ENCODE peak calls at places on chromosomes 16 and 17, in six cellular contexts. One of them, this sample, is unnamed.

GRCh38 chr17:57372156-57372555 is 115.8 kb downstream of the MSI2 start:
- DNase-seq in caudate nucleus: no peak
- DNase-seq in mesothelial cell of epicardium: no peak
- DNase-seq in lower leg skin: no peak
- DNase-seq in fibroblast of pulmonary artery: peak; percentile 54
- DNase-seq in EL: peak; percentile 45
- DNase-seq in this sample: no peak

GRCh38 chr16:81778861-81779539 is at the start of gene PLCG2:
- DNase-seq in lower leg skin: peak; percentile 47
- DNase-seq in EL: peak; percentile 58
- DNase-seq in fibroblast of pulmonary artery: peak; percentile 16
- DNase-seq in mesothelial cell of epicardium: peak; percentile 53
- DNase-seq in caudate nucleus: peak; percentile 3
- DNase-seq in this sample: no peak

GRCh38 chr16:53429221-53429943 is 4.9 kb upstream of the RBL2 start:
- DNase-seq in fibroblast of pulmonary artery: peak; percentile 77
- DNase-seq in caudate nucleus: no peak
- DNase-seq in mesothelial cell of epicardium: no peak
- DNase-seq in lower leg skin: peak; percentile 38
- DNase-seq in EL: peak; percentile 47
- DNase-seq in this sample: no peak

GRCh38 chr16:519425-519824 is 8.1 kb upstream of the CAPN15 start:
- DNase-seq in fibroblast of pulmonary artery: no peak
- DNase-seq in lower leg skin: no peak
- DNase-seq in caudate nucleus: no peak
- DNase-seq in EL: no peak
- DNase-seq in mesothelial cell of epicardium: no peak
- DNase-seq in this sample: no peak

GRCh38 chr17:2710075-2710803 is 1.3 kb downstream of the CLUH start:
- DNase-seq in lower leg skin: no peak
- DNase-seq in EL: no peak
- DNase-seq in fibroblast of pulmonary artery: no peak
- DNase-seq in caudate nucleus: no peak
- DNase-seq in mesothelial cell of epicardium: no peak
- DNase-seq in this sample: no peak

GRCh38 chr17:4497101-4497824 is 1.4 kb upstream of the SPNS2 start:
- DNase-seq in lower leg skin: no peak
- DNase-seq in caudate nucleus: peak; percentile 40
- DNase-seq in fibroblast of pulmonary artery: no peak
- DNase-seq in EL: peak; percentile 80
- DNase-seq in mesothelial cell of epicardium: no peak
- DNase-seq in this sample: no peak

GRCh38 chr16:10675221-10675620 is 19.5 kb downstream of the TEKT5 start:
- DNase-seq in fibroblast of pulmonary artery: no peak
- DNase-seq in mesothelial cell of epicardium: no peak
- DNase-seq in lower leg skin: no peak
- DNase-seq in caudate nucleus: no peak
- DNase-seq in EL: no peak
- DNase-seq in this sample: no peak

GRCh38 chr17:62119373-62119772 is 54.3 kb upstream of the MED13 start:
- DNase-seq in mesothelial cell of epicardium: no peak
- DNase-seq in lower leg skin: no peak
- DNase-seq in EL: no peak
- DNase-seq in caudate nucleus: no peak
- DNase-seq in fibroblast of pulmonary artery: no peak
- DNase-seq in this sample: no peak

GRCh38 chr17:58337600-58338453 is 9.2 kb upstream of the TSPOAP1 start:
- DNase-seq in EL: peak; percentile 98
- DNase-seq in caudate nucleus: peak; percentile 42
- DNase-seq in lower leg skin: peak; percentile 66
- DNase-seq in mesothelial cell of epicardium: no peak
- DNase-seq in fibroblast of pulmonary artery: peak; percentile 83
- DNase-seq in this sample: no peak

GRCh38 chr17:44552361-44552760 is 4.9 kb upstream of the FZD2 start:
- DNase-seq in mesothelial cell of epicardium: no peak
- DNase-seq in EL: no peak
- DNase-seq in caudate nucleus: no peak
- DNase-seq in fibroblast of pulmonary artery: no peak
- DNase-seq in lower leg skin: peak; percentile 33
- DNase-seq in this sample: no peak

GRCh38 chr17:82400206-82400605 is 17.9 kb upstream of the HEXD start:
- DNase-seq in lower leg skin: no peak
- DNase-seq in mesothelial cell of epicardium: no peak
- DNase-seq in fibroblast of pulmonary artery: peak; percentile 18
- DNase-seq in caudate nucleus: no peak
- DNase-seq in EL: no peak
- DNase-seq in this sample: no peak

GRCh38 chr16:88907768-88908167 is 41.3 kb upstream of the PABPN1L start:
- DNase-seq in caudate nucleus: no peak
- DNase-seq in fibroblast of pulmonary artery: no peak
- DNase-seq in mesothelial cell of epicardium: no peak
- DNase-seq in EL: peak; percentile 17
- DNase-seq in lower leg skin: no peak
- DNase-seq in this sample: no peak

GRCh38 chr17:73354423-73355284 is 42.9 kb upstream of the CDC42EP4 start:
- DNase-seq in mesothelial cell of epicardium: no peak
- DNase-seq in caudate nucleus: no peak
- DNase-seq in fibroblast of pulmonary artery: no peak
- DNase-seq in EL: no peak
- DNase-seq in lower leg skin: no peak
- DNase-seq in this sample: no peak

GRCh38 chr17:41496803-41497484 is 7.2 kb upstream of the KRT36 start:
- DNase-seq in caudate nucleus: no peak
- DNase-seq in fibroblast of pulmonary artery: peak; percentile 85
- DNase-seq in lower leg skin: peak; percentile 66
- DNase-seq in mesothelial cell of epicardium: no peak
- DNase-seq in EL: peak; percentile 95
- DNase-seq in this sample: peak; percentile 51

GRCh38 chr16:996672-997071 is 15.1 kb downstream of the SOX8 start:
- DNase-seq in fibroblast of pulmonary artery: no peak
- DNase-seq in EL: no peak
- DNase-seq in caudate nucleus: no peak
- DNase-seq in mesothelial cell of epicardium: no peak
- DNase-seq in lower leg skin: no peak
- DNase-seq in this sample: no peak

GRCh38 chr16:51524555-51525373 is 373.7 kb upstream of the SALL1 start:
- DNase-seq in EL: peak; percentile 32
- DNase-seq in caudate nucleus: no peak
- DNase-seq in lower leg skin: no peak
- DNase-seq in mesothelial cell of epicardium: no peak
- DNase-seq in fibroblast of pulmonary artery: peak; percentile 49
- DNase-seq in this sample: no peak

GRCh38 chr17:49515196-49515770 is 20.2 kb downstream of the NGFR start:
- DNase-seq in lower leg skin: peak; percentile 83
- DNase-seq in EL: peak; percentile 94
- DNase-seq in mesothelial cell of epicardium: no peak
- DNase-seq in fibroblast of pulmonary artery: peak; percentile 96
- DNase-seq in caudate nucleus: peak; percentile 65
- DNase-seq in this sample: no peak

GRCh38 chr16:27795992-27796614 is 246.2 kb downstream of the KATNIP start:
- DNase-seq in lower leg skin: no peak
- DNase-seq in caudate nucleus: no peak
- DNase-seq in EL: peak; percentile 30
- DNase-seq in mesothelial cell of epicardium: peak; percentile 58
- DNase-seq in fibroblast of pulmonary artery: peak; percentile 56
- DNase-seq in this sample: peak; percentile 2

GRCh38 chr17:2856727-2857126 is 60.5 kb downstream of the RAP1GAP2 start:
- DNase-seq in fibroblast of pulmonary artery: no peak
- DNase-seq in EL: no peak
- DNase-seq in mesothelial cell of epicardium: no peak
- DNase-seq in lower leg skin: no peak
- DNase-seq in caudate nucleus: no peak
- DNase-seq in this sample: no peak

GRCh38 chr17:63658366-63658765 is 36.1 kb downstream of the MAP3K3 start:
- DNase-seq in mesothelial cell of epicardium: no peak
- DNase-seq in caudate nucleus: no peak
- DNase-seq in EL: no peak
- DNase-seq in fibroblast of pulmonary artery: peak; percentile 17
- DNase-seq in lower leg skin: no peak
- DNase-seq in this sample: no peak

GRCh38 chr17:5500804-5501391 is 14.5 kb downstream of the MIS12 start:
- DNase-seq in mesothelial cell of epicardium: peak; percentile 92
- DNase-seq in lower leg skin: peak; percentile 28
- DNase-seq in EL: peak; percentile 90
- DNase-seq in fibroblast of pulmonary artery: peak; percentile 87
- DNase-seq in caudate nucleus: peak; percentile 93
- DNase-seq in this sample: no peak

GRCh38 chr17:17169396-17169795 is 36.7 kb downstream of the PLD6 start:
- DNase-seq in fibroblast of pulmonary artery: no peak
- DNase-seq in lower leg skin: no peak
- DNase-seq in caudate nucleus: no peak
- DNase-seq in EL: no peak
- DNase-seq in mesothelial cell of epicardium: no peak
- DNase-seq in this sample: no peak

GRCh38 chr17:4574448-4575045 is 9.8 kb upstream of the SMTNL2 start:
- DNase-seq in caudate nucleus: no peak
- DNase-seq in lower leg skin: no peak
- DNase-seq in mesothelial cell of epicardium: no peak
- DNase-seq in fibroblast of pulmonary artery: no peak
- DNase-seq in EL: no peak
- DNase-seq in this sample: no peak

GRCh38 chr17:6018788-6019187 is 51.4 kb upstream of the WSCD1 start:
- DNase-seq in lower leg skin: no peak
- DNase-seq in caudate nucleus: no peak
- DNase-seq in EL: no peak
- DNase-seq in mesothelial cell of epicardium: no peak
- DNase-seq in fibroblast of pulmonary artery: no peak
- DNase-seq in this sample: no peak

This sample was measured in NCI-H1048.